ENCODE peak calls at places on chromosome 9, in nine cellular contexts. One of them, this sample, is unnamed.

GRCh38 chr9:125446581-125447094 is 185.0 kb downstream of the GAPVD1 start:
- DNase-seq in stimulated activated effector memory CD8-positive, alpha-beta T cell treated with anti-CD3 and anti-CD28 coated beads, Interleukin-12 subunit alpha, Interleukin-12 subunit beta, amount 100 ng/mL, for 72 hours: peak; percentile 46
- DNase-seq in left cardiac atrium: no peak
- DNase-seq in memory B cell: peak; percentile 59
- DNase-seq in LHCN-M2: peak; percentile 66
- DNase-seq in activated CD4-positive, alpha-beta T cell treated with anti-CD3 and anti-CD28 coated beads, Interleukin-2, amount 50 U/mL, for 48 hours: no peak
- DNase-seq in HCT116: no peak
- DNase-seq in kidney epithelial cell: no peak
- DNase-seq in stimulated activated CD8-positive, alpha-beta memory T cell treated with anti-CD3 and anti-CD28 coated beads, Interleukin-2, amount 100 ng/mL, for 48 hours: no peak
- DNase-seq in this sample: no peak

GRCh38 chr9:96186601-96187011 is 115.4 kb downstream of the HSD17B3 start:
- DNase-seq in stimulated activated effector memory CD8-positive, alpha-beta T cell treated with anti-CD3 and anti-CD28 coated beads, Interleukin-12 subunit alpha, Interleukin-12 subunit beta, amount 100 ng/mL, for 72 hours: no peak
- DNase-seq in left cardiac atrium: no peak
- DNase-seq in memory B cell: no peak
- DNase-seq in LHCN-M2: no peak
- DNase-seq in activated CD4-positive, alpha-beta T cell treated with anti-CD3 and anti-CD28 coated beads, Interleukin-2, amount 50 U/mL, for 48 hours: no peak
- DNase-seq in HCT116: no peak
- DNase-seq in kidney epithelial cell: no peak
- DNase-seq in stimulated activated CD8-positive, alpha-beta memory T cell treated with anti-CD3 and anti-CD28 coated beads, Interleukin-2, amount 100 ng/mL, for 48 hours: no peak
- DNase-seq in this sample: no peak

GRCh38 chr9:96491079-96491879 is 41.3 kb downstream of the HABP4 start:
- DNase-seq in stimulated activated effector memory CD8-positive, alpha-beta T cell treated with anti-CD3 and anti-CD28 coated beads, Interleukin-12 subunit alpha, Interleukin-12 subunit beta, amount 100 ng/mL, for 72 hours: no peak
- DNase-seq in left cardiac atrium: no peak
- DNase-seq in memory B cell: no peak
- DNase-seq in LHCN-M2: peak; percentile 46
- DNase-seq in activated CD4-positive, alpha-beta T cell treated with anti-CD3 and anti-CD28 coated beads, Interleukin-2, amount 50 U/mL, for 48 hours: peak; percentile 49
- DNase-seq in HCT116: peak; percentile 35
- DNase-seq in kidney epithelial cell: no peak
- DNase-seq in stimulated activated CD8-positive, alpha-beta memory T cell treated with anti-CD3 and anti-CD28 coated beads, Interleukin-2, amount 100 ng/mL, for 48 hours: no peak
- DNase-seq in this sample: no peak

GRCh38 chr9:121607434-121608248 is 43.8 kb upstream of the DAB2IP start:
- DNase-seq in stimulated activated effector memory CD8-positive, alpha-beta T cell treated with anti-CD3 and anti-CD28 coated beads, Interleukin-12 subunit alpha, Interleukin-12 subunit beta, amount 100 ng/mL, for 72 hours: no peak
- DNase-seq in left cardiac atrium: peak; percentile 78
- DNase-seq in memory B cell: no peak
- DNase-seq in LHCN-M2: peak; percentile 21
- DNase-seq in activated CD4-positive, alpha-beta T cell treated with anti-CD3 and anti-CD28 coated beads, Interleukin-2, amount 50 U/mL, for 48 hours: no peak
- DNase-seq in HCT116: peak; percentile 24
- DNase-seq in kidney epithelial cell: no peak
- DNase-seq in stimulated activated CD8-positive, alpha-beta memory T cell treated with anti-CD3 and anti-CD28 coated beads, Interleukin-2, amount 100 ng/mL, for 48 hours: no peak
- DNase-seq in this sample: peak; percentile 40

GRCh38 chr9:108142504-108143201 is 653.1 kb upstream of the KLF4 start:
- DNase-seq in stimulated activated effector memory CD8-positive, alpha-beta T cell treated with anti-CD3 and anti-CD28 coated beads, Interleukin-12 subunit alpha, Interleukin-12 subunit beta, amount 100 ng/mL, for 72 hours: no peak
- DNase-seq in left cardiac atrium: peak; percentile 87
- DNase-seq in memory B cell: no peak
- DNase-seq in LHCN-M2: peak; percentile 63
- DNase-seq in activated CD4-positive, alpha-beta T cell treated with anti-CD3 and anti-CD28 coated beads, Interleukin-2, amount 50 U/mL, for 48 hours: no peak
- DNase-seq in HCT116: no peak
- DNase-seq in kidney epithelial cell: no peak
- DNase-seq in stimulated activated CD8-positive, alpha-beta memory T cell treated with anti-CD3 and anti-CD28 coated beads, Interleukin-2, amount 100 ng/mL, for 48 hours: no peak
- DNase-seq in this sample: peak; percentile 14

GRCh38 chr9:18479405-18479804 is 5.5 kb downstream of the ADAMTSL1 start:
- DNase-seq in stimulated activated effector memory CD8-positive, alpha-beta T cell treated with anti-CD3 and anti-CD28 coated beads, Interleukin-12 subunit alpha, Interleukin-12 subunit beta, amount 100 ng/mL, for 72 hours: no peak
- DNase-seq in left cardiac atrium: no peak
- DNase-seq in memory B cell: no peak
- DNase-seq in LHCN-M2: no peak
- DNase-seq in activated CD4-positive, alpha-beta T cell treated with anti-CD3 and anti-CD28 coated beads, Interleukin-2, amount 50 U/mL, for 48 hours: no peak
- DNase-seq in HCT116: no peak
- DNase-seq in kidney epithelial cell: no peak
- DNase-seq in stimulated activated CD8-positive, alpha-beta memory T cell treated with anti-CD3 and anti-CD28 coated beads, Interleukin-2, amount 100 ng/mL, for 48 hours: no peak
- DNase-seq in this sample: peak; percentile 86

GRCh38 chr9:129221979-129222635 is 44.0 kb upstream of the IER5L start:
- DNase-seq in stimulated activated effector memory CD8-positive, alpha-beta T cell treated with anti-CD3 and anti-CD28 coated beads, Interleukin-12 subunit alpha, Interleukin-12 subunit beta, amount 100 ng/mL, for 72 hours: no peak
- DNase-seq in left cardiac atrium: no peak
- DNase-seq in memory B cell: no peak
- DNase-seq in LHCN-M2: no peak
- DNase-seq in activated CD4-positive, alpha-beta T cell treated with anti-CD3 and anti-CD28 coated beads, Interleukin-2, amount 50 U/mL, for 48 hours: no peak
- DNase-seq in HCT116: no peak
- DNase-seq in kidney epithelial cell: no peak
- DNase-seq in stimulated activated CD8-positive, alpha-beta memory T cell treated with anti-CD3 and anti-CD28 coated beads, Interleukin-2, amount 100 ng/mL, for 48 hours: no peak
- DNase-seq in this sample: no peak

GRCh38 chr9:92807757-92808725 is 43.4 kb upstream of the BICD2 start:
- DNase-seq in stimulated activated effector memory CD8-positive, alpha-beta T cell treated with anti-CD3 and anti-CD28 coated beads, Interleukin-12 subunit alpha, Interleukin-12 subunit beta, amount 100 ng/mL, for 72 hours: peak; percentile 64
- DNase-seq in left cardiac atrium: no peak
- DNase-seq in memory B cell: peak; percentile 47
- DNase-seq in LHCN-M2: peak; percentile 11
- DNase-seq in activated CD4-positive, alpha-beta T cell treated with anti-CD3 and anti-CD28 coated beads, Interleukin-2, amount 50 U/mL, for 48 hours: peak; percentile 37
- DNase-seq in HCT116: no peak
- DNase-seq in kidney epithelial cell: no peak
- DNase-seq in stimulated activated CD8-positive, alpha-beta memory T cell treated with anti-CD3 and anti-CD28 coated beads, Interleukin-2, amount 100 ng/mL, for 48 hours: no peak
- DNase-seq in this sample: no peak

GRCh38 chr9:115462623-115463022 is 344.7 kb upstream of the TNC start:
- DNase-seq in stimulated activated effector memory CD8-positive, alpha-beta T cell treated with anti-CD3 and anti-CD28 coated beads, Interleukin-12 subunit alpha, Interleukin-12 subunit beta, amount 100 ng/mL, for 72 hours: no peak
- DNase-seq in left cardiac atrium: no peak
- DNase-seq in memory B cell: no peak
- DNase-seq in LHCN-M2: no peak
- DNase-seq in activated CD4-positive, alpha-beta T cell treated with anti-CD3 and anti-CD28 coated beads, Interleukin-2, amount 50 U/mL, for 48 hours: no peak
- DNase-seq in HCT116: no peak
- DNase-seq in kidney epithelial cell: no peak
- DNase-seq in stimulated activated CD8-positive, alpha-beta memory T cell treated with anti-CD3 and anti-CD28 coated beads, Interleukin-2, amount 100 ng/mL, for 48 hours: no peak
- DNase-seq in this sample: no peak

GRCh38 chr9:126650830-126651341 is 37.2 kb downstream of the LMX1B start:
- DNase-seq in stimulated activated effector memory CD8-positive, alpha-beta T cell treated with anti-CD3 and anti-CD28 coated beads, Interleukin-12 subunit alpha, Interleukin-12 subunit beta, amount 100 ng/mL, for 72 hours: no peak
- DNase-seq in left cardiac atrium: no peak
- DNase-seq in memory B cell: no peak
- DNase-seq in LHCN-M2: no peak
- DNase-seq in activated CD4-positive, alpha-beta T cell treated with anti-CD3 and anti-CD28 coated beads, Interleukin-2, amount 50 U/mL, for 48 hours: no peak
- DNase-seq in HCT116: no peak
- DNase-seq in kidney epithelial cell: no peak
- DNase-seq in stimulated activated CD8-positive, alpha-beta memory T cell treated with anti-CD3 and anti-CD28 coated beads, Interleukin-2, amount 100 ng/mL, for 48 hours: no peak
- DNase-seq in this sample: no peak

GRCh38 chr9:759541-759940 is 82.0 kb upstream of the DMRT1 start:
- DNase-seq in stimulated activated effector memory CD8-positive, alpha-beta T cell treated with anti-CD3 and anti-CD28 coated beads, Interleukin-12 subunit alpha, Interleukin-12 subunit beta, amount 100 ng/mL, for 72 hours: no peak
- DNase-seq in left cardiac atrium: no peak
- DNase-seq in memory B cell: no peak
- DNase-seq in LHCN-M2: no peak
- DNase-seq in activated CD4-positive, alpha-beta T cell treated with anti-CD3 and anti-CD28 coated beads, Interleukin-2, amount 50 U/mL, for 48 hours: no peak
- DNase-seq in HCT116: no peak
- DNase-seq in kidney epithelial cell: no peak
- DNase-seq in stimulated activated CD8-positive, alpha-beta memory T cell treated with anti-CD3 and anti-CD28 coated beads, Interleukin-2, amount 100 ng/mL, for 48 hours: no peak
- DNase-seq in this sample: no peak

GRCh38 chr9:134053941-134054761 is 13.7 kb downstream of the BRD3 start:
- DNase-seq in stimulated activated effector memory CD8-positive, alpha-beta T cell treated with anti-CD3 and anti-CD28 coated beads, Interleukin-12 subunit alpha, Interleukin-12 subunit beta, amount 100 ng/mL, for 72 hours: no peak
- DNase-seq in left cardiac atrium: peak; percentile 13
- DNase-seq in memory B cell: no peak
- DNase-seq in LHCN-M2: no peak
- DNase-seq in activated CD4-positive, alpha-beta T cell treated with anti-CD3 and anti-CD28 coated beads, Interleukin-2, amount 50 U/mL, for 48 hours: no peak
- DNase-seq in HCT116: no peak
- DNase-seq in kidney epithelial cell: no peak
- DNase-seq in stimulated activated CD8-positive, alpha-beta memory T cell treated with anti-CD3 and anti-CD28 coated beads, Interleukin-2, amount 100 ng/mL, for 48 hours: no peak
- DNase-seq in this sample: no peak

GRCh38 chr9:89854715-89855475 is 250.1 kb downstream of the GADD45G start:
- DNase-seq in stimulated activated effector memory CD8-positive, alpha-beta T cell treated with anti-CD3 and anti-CD28 coated beads, Interleukin-12 subunit alpha, Interleukin-12 subunit beta, amount 100 ng/mL, for 72 hours: no peak
- DNase-seq in left cardiac atrium: no peak
- DNase-seq in memory B cell: no peak
- DNase-seq in LHCN-M2: no peak
- DNase-seq in activated CD4-positive, alpha-beta T cell treated with anti-CD3 and anti-CD28 coated beads, Interleukin-2, amount 50 U/mL, for 48 hours: no peak
- DNase-seq in HCT116: no peak
- DNase-seq in kidney epithelial cell: no peak
- DNase-seq in stimulated activated CD8-positive, alpha-beta memory T cell treated with anti-CD3 and anti-CD28 coated beads, Interleukin-2, amount 100 ng/mL, for 48 hours: no peak
- DNase-seq in this sample: no peak

GRCh38 chr9:136100700-136101614 is 5.9 kb upstream of the NACC2 start:
- DNase-seq in stimulated activated effector memory CD8-positive, alpha-beta T cell treated with anti-CD3 and anti-CD28 coated beads, Interleukin-12 subunit alpha, Interleukin-12 subunit beta, amount 100 ng/mL, for 72 hours: no peak
- DNase-seq in left cardiac atrium: no peak
- DNase-seq in memory B cell: no peak
- DNase-seq in LHCN-M2: no peak
- DNase-seq in activated CD4-positive, alpha-beta T cell treated with anti-CD3 and anti-CD28 coated beads, Interleukin-2, amount 50 U/mL, for 48 hours: no peak
- DNase-seq in HCT116: no peak
- DNase-seq in kidney epithelial cell: no peak
- DNase-seq in stimulated activated CD8-positive, alpha-beta memory T cell treated with anti-CD3 and anti-CD28 coated beads, Interleukin-2, amount 100 ng/mL, for 48 hours: no peak
- DNase-seq in this sample: no peak

GRCh38 chr9:131481441-131482342 is 21.0 kb upstream of the POMT1 start:
- DNase-seq in stimulated activated effector memory CD8-positive, alpha-beta T cell treated with anti-CD3 and anti-CD28 coated beads, Interleukin-12 subunit alpha, Interleukin-12 subunit beta, amount 100 ng/mL, for 72 hours: no peak
- DNase-seq in left cardiac atrium: no peak
- DNase-seq in memory B cell: no peak
- DNase-seq in LHCN-M2: no peak
- DNase-seq in activated CD4-positive, alpha-beta T cell treated with anti-CD3 and anti-CD28 coated beads, Interleukin-2, amount 50 U/mL, for 48 hours: no peak
- DNase-seq in HCT116: no peak
- DNase-seq in kidney epithelial cell: no peak
- DNase-seq in stimulated activated CD8-positive, alpha-beta memory T cell treated with anti-CD3 and anti-CD28 coated beads, Interleukin-2, amount 100 ng/mL, for 48 hours: no peak
- DNase-seq in this sample: no peak

GRCh38 chr9:35659340-35659739 is 1.2 kb downstream of the CCDC107 start:
- DNase-seq in stimulated activated effector memory CD8-positive, alpha-beta T cell treated with anti-CD3 and anti-CD28 coated beads, Interleukin-12 subunit alpha, Interleukin-12 subunit beta, amount 100 ng/mL, for 72 hours: no peak
- DNase-seq in left cardiac atrium: no peak
- DNase-seq in memory B cell: no peak
- DNase-seq in LHCN-M2: peak; percentile 82
- DNase-seq in activated CD4-positive, alpha-beta T cell treated with anti-CD3 and anti-CD28 coated beads, Interleukin-2, amount 50 U/mL, for 48 hours: no peak
- DNase-seq in HCT116: no peak
- DNase-seq in kidney epithelial cell: no peak
- DNase-seq in stimulated activated CD8-positive, alpha-beta memory T cell treated with anti-CD3 and anti-CD28 coated beads, Interleukin-2, amount 100 ng/mL, for 48 hours: no peak
- DNase-seq in this sample: peak; percentile 56

GRCh38 chr9:26744362-26744965 is 148.1 kb downstream of the CAAP1 start:
- DNase-seq in stimulated activated effector memory CD8-positive, alpha-beta T cell treated with anti-CD3 and anti-CD28 coated beads, Interleukin-12 subunit alpha, Interleukin-12 subunit beta, amount 100 ng/mL, for 72 hours: no peak
- DNase-seq in left cardiac atrium: no peak
- DNase-seq in memory B cell: no peak
- DNase-seq in LHCN-M2: peak; percentile 21
- DNase-seq in activated CD4-positive, alpha-beta T cell treated with anti-CD3 and anti-CD28 coated beads, Interleukin-2, amount 50 U/mL, for 48 hours: no peak
- DNase-seq in HCT116: peak; percentile 10
- DNase-seq in kidney epithelial cell: no peak
- DNase-seq in stimulated activated CD8-positive, alpha-beta memory T cell treated with anti-CD3 and anti-CD28 coated beads, Interleukin-2, amount 100 ng/mL, for 48 hours: no peak
- DNase-seq in this sample: peak; percentile 22

GRCh38 chr9:119282476-119283117 is 86.6 kb downstream of the BRINP1 start:
- DNase-seq in stimulated activated effector memory CD8-positive, alpha-beta T cell treated with anti-CD3 and anti-CD28 coated beads, Interleukin-12 subunit alpha, Interleukin-12 subunit beta, amount 100 ng/mL, for 72 hours: no peak
- DNase-seq in left cardiac atrium: no peak
- DNase-seq in memory B cell: no peak
- DNase-seq in LHCN-M2: no peak
- DNase-seq in activated CD4-positive, alpha-beta T cell treated with anti-CD3 and anti-CD28 coated beads, Interleukin-2, amount 50 U/mL, for 48 hours: no peak
- DNase-seq in HCT116: no peak
- DNase-seq in kidney epithelial cell: no peak
- DNase-seq in stimulated activated CD8-positive, alpha-beta memory T cell treated with anti-CD3 and anti-CD28 coated beads, Interleukin-2, amount 100 ng/mL, for 48 hours: no peak
- DNase-seq in this sample: no peak

GRCh38 chr9:21558627-21559401 is 76.7 kb upstream of the IFNE start:
- DNase-seq in stimulated activated effector memory CD8-positive, alpha-beta T cell treated with anti-CD3 and anti-CD28 coated beads, Interleukin-12 subunit alpha, Interleukin-12 subunit beta, amount 100 ng/mL, for 72 hours: no peak
- DNase-seq in left cardiac atrium: no peak
- DNase-seq in memory B cell: no peak
- DNase-seq in LHCN-M2: peak; percentile 54
- DNase-seq in activated CD4-positive, alpha-beta T cell treated with anti-CD3 and anti-CD28 coated beads, Interleukin-2, amount 50 U/mL, for 48 hours: peak; percentile 16
- DNase-seq in HCT116: no peak
- DNase-seq in kidney epithelial cell: no peak
- DNase-seq in stimulated activated CD8-positive, alpha-beta memory T cell treated with anti-CD3 and anti-CD28 coated beads, Interleukin-2, amount 100 ng/mL, for 48 hours: no peak
- DNase-seq in this sample: peak; percentile 48

GRCh38 chr9:96411129-96411820 is 6.9 kb downstream of the ZNF367 start:
- DNase-seq in stimulated activated effector memory CD8-positive, alpha-beta T cell treated with anti-CD3 and anti-CD28 coated beads, Interleukin-12 subunit alpha, Interleukin-12 subunit beta, amount 100 ng/mL, for 72 hours: no peak
- DNase-seq in left cardiac atrium: no peak
- DNase-seq in memory B cell: no peak
- DNase-seq in LHCN-M2: no peak
- DNase-seq in activated CD4-positive, alpha-beta T cell treated with anti-CD3 and anti-CD28 coated beads, Interleukin-2, amount 50 U/mL, for 48 hours: no peak
- DNase-seq in HCT116: no peak
- DNase-seq in kidney epithelial cell: no peak
- DNase-seq in stimulated activated CD8-positive, alpha-beta memory T cell treated with anti-CD3 and anti-CD28 coated beads, Interleukin-2, amount 100 ng/mL, for 48 hours: no peak
- DNase-seq in this sample: no peak

GRCh38 chr9:28792736-28793135 is 1219.5 kb upstream of the C9orf72 start:
- DNase-seq in stimulated activated effector memory CD8-positive, alpha-beta T cell treated with anti-CD3 and anti-CD28 coated beads, Interleukin-12 subunit alpha, Interleukin-12 subunit beta, amount 100 ng/mL, for 72 hours: no peak
- DNase-seq in left cardiac atrium: no peak
- DNase-seq in memory B cell: no peak
- DNase-seq in LHCN-M2: no peak
- DNase-seq in activated CD4-positive, alpha-beta T cell treated with anti-CD3 and anti-CD28 coated beads, Interleukin-2, amount 50 U/mL, for 48 hours: no peak
- DNase-seq in HCT116: no peak
- DNase-seq in kidney epithelial cell: no peak
- DNase-seq in stimulated activated CD8-positive, alpha-beta memory T cell treated with anti-CD3 and anti-CD28 coated beads, Interleukin-2, amount 100 ng/mL, for 48 hours: no peak
- DNase-seq in this sample: no peak

GRCh38 chr9:110886832-110887231 is 151.4 kb downstream of the LPAR1 start:
- DNase-seq in stimulated activated effector memory CD8-positive, alpha-beta T cell treated with anti-CD3 and anti-CD28 coated beads, Interleukin-12 subunit alpha, Interleukin-12 subunit beta, amount 100 ng/mL, for 72 hours: no peak
- DNase-seq in left cardiac atrium: no peak
- DNase-seq in memory B cell: no peak
- DNase-seq in LHCN-M2: peak; percentile 59
- DNase-seq in activated CD4-positive, alpha-beta T cell treated with anti-CD3 and anti-CD28 coated beads, Interleukin-2, amount 50 U/mL, for 48 hours: no peak
- DNase-seq in HCT116: no peak
- DNase-seq in kidney epithelial cell: no peak
- DNase-seq in stimulated activated CD8-positive, alpha-beta memory T cell treated with anti-CD3 and anti-CD28 coated beads, Interleukin-2, amount 100 ng/mL, for 48 hours: no peak
- DNase-seq in this sample: peak; percentile 71

GRCh38 chr9:22165144-22165543 is 156.0 kb upstream of the CDKN2B start:
- DNase-seq in stimulated activated effector memory CD8-positive, alpha-beta T cell treated with anti-CD3 and anti-CD28 coated beads, Interleukin-12 subunit alpha, Interleukin-12 subunit beta, amount 100 ng/mL, for 72 hours: no peak
- DNase-seq in left cardiac atrium: no peak
- DNase-seq in memory B cell: no peak
- DNase-seq in LHCN-M2: peak; percentile 41
- DNase-seq in activated CD4-positive, alpha-beta T cell treated with anti-CD3 and anti-CD28 coated beads, Interleukin-2, amount 50 U/mL, for 48 hours: no peak
- DNase-seq in HCT116: no peak
- DNase-seq in kidney epithelial cell: no peak
- DNase-seq in stimulated activated CD8-positive, alpha-beta memory T cell treated with anti-CD3 and anti-CD28 coated beads, Interleukin-2, amount 100 ng/mL, for 48 hours: no peak
- DNase-seq in this sample: peak; percentile 71

GRCh38 chr9:21316860-21317259 is 11.7 kb upstream of the IFNA5 start:
- DNase-seq in stimulated activated effector memory CD8-positive, alpha-beta T cell treated with anti-CD3 and anti-CD28 coated beads, Interleukin-12 subunit alpha, Interleukin-12 subunit beta, amount 100 ng/mL, for 72 hours: no peak
- DNase-seq in left cardiac atrium: no peak
- DNase-seq in memory B cell: no peak
- DNase-seq in LHCN-M2: no peak
- DNase-seq in activated CD4-positive, alpha-beta T cell treated with anti-CD3 and anti-CD28 coated beads, Interleukin-2, amount 50 U/mL, for 48 hours: no peak
- DNase-seq in HCT116: no peak
- DNase-seq in kidney epithelial cell: no peak
- DNase-seq in stimulated activated CD8-positive, alpha-beta memory T cell treated with anti-CD3 and anti-CD28 coated beads, Interleukin-2, amount 100 ng/mL, for 48 hours: no peak
- DNase-seq in this sample: no peak

GRCh38 chr9:86075132-86075807 is 24.1 kb downstream of the GOLM1 start:
- DNase-seq in stimulated activated effector memory CD8-positive, alpha-beta T cell treated with anti-CD3 and anti-CD28 coated beads, Interleukin-12 subunit alpha, Interleukin-12 subunit beta, amount 100 ng/mL, for 72 hours: no peak
- DNase-seq in left cardiac atrium: no peak
- DNase-seq in memory B cell: no peak
- DNase-seq in LHCN-M2: peak; percentile 52
- DNase-seq in activated CD4-positive, alpha-beta T cell treated with anti-CD3 and anti-CD28 coated beads, Interleukin-2, amount 50 U/mL, for 48 hours: peak; percentile 36
- DNase-seq in HCT116: no peak
- DNase-seq in kidney epithelial cell: no peak
- DNase-seq in stimulated activated CD8-positive, alpha-beta memory T cell treated with anti-CD3 and anti-CD28 coated beads, Interleukin-2, amount 100 ng/mL, for 48 hours: no peak
- DNase-seq in this sample: no peak

GRCh38 chr9:101409079-101409477 is 10.4 kb downstream of the ZNF189 start:
- DNase-seq in stimulated activated effector memory CD8-positive, alpha-beta T cell treated with anti-CD3 and anti-CD28 coated beads, Interleukin-12 subunit alpha, Interleukin-12 subunit beta, amount 100 ng/mL, for 72 hours: no peak
- DNase-seq in left cardiac atrium: no peak
- DNase-seq in memory B cell: no peak
- DNase-seq in LHCN-M2: peak; percentile 38
- DNase-seq in activated CD4-positive, alpha-beta T cell treated with anti-CD3 and anti-CD28 coated beads, Interleukin-2, amount 50 U/mL, for 48 hours: no peak
- DNase-seq in HCT116: no peak
- DNase-seq in kidney epithelial cell: no peak
- DNase-seq in stimulated activated CD8-positive, alpha-beta memory T cell treated with anti-CD3 and anti-CD28 coated beads, Interleukin-2, amount 100 ng/mL, for 48 hours: no peak
- DNase-seq in this sample: peak; percentile 17

GRCh38 chr9:109821711-109822110 is 41.7 kb downstream of the PALM2AKAP2 start:
- DNase-seq in stimulated activated effector memory CD8-positive, alpha-beta T cell treated with anti-CD3 and anti-CD28 coated beads, Interleukin-12 subunit alpha, Interleukin-12 subunit beta, amount 100 ng/mL, for 72 hours: no peak
- DNase-seq in left cardiac atrium: no peak
- DNase-seq in memory B cell: no peak
- DNase-seq in LHCN-M2: peak; percentile 47
- DNase-seq in activated CD4-positive, alpha-beta T cell treated with anti-CD3 and anti-CD28 coated beads, Interleukin-2, amount 50 U/mL, for 48 hours: no peak
- DNase-seq in HCT116: no peak
- DNase-seq in kidney epithelial cell: no peak
- DNase-seq in stimulated activated CD8-positive, alpha-beta memory T cell treated with anti-CD3 and anti-CD28 coated beads, Interleukin-2, amount 100 ng/mL, for 48 hours: no peak
- DNase-seq in this sample: peak; percentile 28

GRCh38 chr9:126028746-126029145 is 281.6 kb downstream of the PBX3 start:
- DNase-seq in stimulated activated effector memory CD8-positive, alpha-beta T cell treated with anti-CD3 and anti-CD28 coated beads, Interleukin-12 subunit alpha, Interleukin-12 subunit beta, amount 100 ng/mL, for 72 hours: no peak
- DNase-seq in left cardiac atrium: no peak
- DNase-seq in memory B cell: no peak
- DNase-seq in LHCN-M2: no peak
- DNase-seq in activated CD4-positive, alpha-beta T cell treated with anti-CD3 and anti-CD28 coated beads, Interleukin-2, amount 50 U/mL, for 48 hours: no peak
- DNase-seq in HCT116: no peak
- DNase-seq in kidney epithelial cell: no peak
- DNase-seq in stimulated activated CD8-positive, alpha-beta memory T cell treated with anti-CD3 and anti-CD28 coated beads, Interleukin-2, amount 100 ng/mL, for 48 hours: no peak
- DNase-seq in this sample: no peak

GRCh38 chr9:128987800-128988199 is 40.3 kb downstream of the NUP188 start:
- DNase-seq in stimulated activated effector memory CD8-positive, alpha-beta T cell treated with anti-CD3 and anti-CD28 coated beads, Interleukin-12 subunit alpha, Interleukin-12 subunit beta, amount 100 ng/mL, for 72 hours: no peak
- DNase-seq in left cardiac atrium: no peak
- DNase-seq in memory B cell: no peak
- DNase-seq in LHCN-M2: peak; percentile 94
- DNase-seq in activated CD4-positive, alpha-beta T cell treated with anti-CD3 and anti-CD28 coated beads, Interleukin-2, amount 50 U/mL, for 48 hours: no peak
- DNase-seq in HCT116: no peak
- DNase-seq in kidney epithelial cell: peak; percentile 4
- DNase-seq in stimulated activated CD8-positive, alpha-beta memory T cell treated with anti-CD3 and anti-CD28 coated beads, Interleukin-2, amount 100 ng/mL, for 48 hours: no peak
- DNase-seq in this sample: peak; percentile 93

GRCh38 chr9:92180669-92181181 is 65.5 kb upstream of the SPTLC1 start:
- DNase-seq in stimulated activated effector memory CD8-positive, alpha-beta T cell treated with anti-CD3 and anti-CD28 coated beads, Interleukin-12 subunit alpha, Interleukin-12 subunit beta, amount 100 ng/mL, for 72 hours: no peak
- DNase-seq in left cardiac atrium: no peak
- DNase-seq in memory B cell: no peak
- DNase-seq in LHCN-M2: peak; percentile 97
- DNase-seq in activated CD4-positive, alpha-beta T cell treated with anti-CD3 and anti-CD28 coated beads, Interleukin-2, amount 50 U/mL, for 48 hours: no peak
- DNase-seq in HCT116: no peak
- DNase-seq in kidney epithelial cell: peak; percentile 23
- DNase-seq in stimulated activated CD8-positive, alpha-beta memory T cell treated with anti-CD3 and anti-CD28 coated beads, Interleukin-2, amount 100 ng/mL, for 48 hours: no peak
- DNase-seq in this sample: peak; percentile 91

This sample was measured in HCEC 1CT.